ENCODE peak calls at places on chromosome 12, in six cellular contexts. One of them, this sample, is unnamed.

GRCh38 chr12:113591480-113591971 is 119.9 kb upstream of the LHX5 start:
- DNase-seq in HS-5: no peak
- DNase-seq in heart right ventricle: no peak
- DNase-seq in hippocampal formation: no peak
- DNase-seq in right lobe of liver: peak
- DNase-seq in posterior cingulate gyrus: no peak
- DNase-seq in this sample: peak

GRCh38 chr12:108806921-108807320 is 50.5 kb downstream of the SSH1 start:
- DNase-seq in hippocampal formation: no peak
- DNase-seq in right lobe of liver: no peak
- DNase-seq in HS-5: no peak
- DNase-seq in heart right ventricle: no peak
- DNase-seq in posterior cingulate gyrus: no peak
- DNase-seq in this sample: no peak

GRCh38 chr12:27901959-27902358 is 70.6 kb downstream of the PTHLH start:
- DNase-seq in HS-5: no peak
- DNase-seq in hippocampal formation: no peak
- DNase-seq in right lobe of liver: no peak
- DNase-seq in heart right ventricle: no peak
- DNase-seq in posterior cingulate gyrus: no peak
- DNase-seq in this sample: no peak

GRCh38 chr12:52495385-52495784 is 2.3 kb upstream of the KRT6A start:
- DNase-seq in hippocampal formation: no peak
- DNase-seq in heart right ventricle: no peak
- DNase-seq in HS-5: no peak
- DNase-seq in right lobe of liver: no peak
- DNase-seq in posterior cingulate gyrus: no peak
- DNase-seq in this sample: no peak

GRCh38 chr12:119075222-119075787 is 94.0 kb downstream of the SRRM4 start:
- DNase-seq in HS-5: no peak
- DNase-seq in right lobe of liver: no peak
- DNase-seq in hippocampal formation: no peak
- DNase-seq in heart right ventricle: no peak
- DNase-seq in posterior cingulate gyrus: no peak
- DNase-seq in this sample: no peak

GRCh38 chr12:116053479-116054195 is 223.9 kb downstream of the MED13L start:
- DNase-seq in heart right ventricle: peak
- DNase-seq in right lobe of liver: peak
- DNase-seq in posterior cingulate gyrus: no peak
- DNase-seq in HS-5: peak
- DNase-seq in hippocampal formation: peak
- DNase-seq in this sample: no peak

GRCh38 chr12:104738371-104738710 is 219.7 kb downstream of the SLC41A2 start:
- DNase-seq in posterior cingulate gyrus: no peak
- DNase-seq in heart right ventricle: no peak
- DNase-seq in right lobe of liver: no peak
- DNase-seq in HS-5: no peak
- DNase-seq in hippocampal formation: no peak
- DNase-seq in this sample: no peak

GRCh38 chr12:72136792-72137191 is 135.4 kb upstream of the TRHDE start:
- DNase-seq in hippocampal formation: no peak
- DNase-seq in right lobe of liver: no peak
- DNase-seq in posterior cingulate gyrus: no peak
- DNase-seq in heart right ventricle: no peak
- DNase-seq in HS-5: no peak
- DNase-seq in this sample: no peak

GRCh38 chr12:57368349-57369095 is 62.3 kb downstream of the R3HDM2 start:
- DNase-seq in heart right ventricle: no peak
- DNase-seq in posterior cingulate gyrus: no peak
- DNase-seq in hippocampal formation: no peak
- DNase-seq in right lobe of liver: no peak
- DNase-seq in HS-5: no peak
- DNase-seq in this sample: no peak

GRCh38 chr12:45725631-45726593 is 3.6 kb upstream of the ARID2 start:
- DNase-seq in HS-5: peak
- DNase-seq in hippocampal formation: peak
- DNase-seq in heart right ventricle: peak
- DNase-seq in posterior cingulate gyrus: peak
- DNase-seq in right lobe of liver: no peak
- DNase-seq in this sample: peak

GRCh38 chr12:104643093-104643646 is 186.4 kb downstream of the CHST11 start:
- DNase-seq in hippocampal formation: no peak
- DNase-seq in right lobe of liver: no peak
- DNase-seq in posterior cingulate gyrus: no peak
- DNase-seq in HS-5: no peak
- DNase-seq in heart right ventricle: no peak
- DNase-seq in this sample: peak

GRCh38 chr12:52515319-52515646 is 4.9 kb downstream of the KRT5 start:
- DNase-seq in heart right ventricle: no peak
- DNase-seq in HS-5: no peak
- DNase-seq in right lobe of liver: no peak
- DNase-seq in hippocampal formation: no peak
- DNase-seq in posterior cingulate gyrus: no peak
- DNase-seq in this sample: no peak

GRCh38 chr12:84767079-84767478 is 145.5 kb downstream of the SLC6A15 start:
- DNase-seq in heart right ventricle: no peak
- DNase-seq in right lobe of liver: no peak
- DNase-seq in posterior cingulate gyrus: no peak
- DNase-seq in hippocampal formation: no peak
- DNase-seq in HS-5: no peak
- DNase-seq in this sample: no peak

GRCh38 chr12:49902399-49903350 is 1.0 kb downstream of the FAIM2 start:
- DNase-seq in right lobe of liver: no peak
- DNase-seq in HS-5: no peak
- DNase-seq in hippocampal formation: peak
- DNase-seq in heart right ventricle: no peak
- DNase-seq in posterior cingulate gyrus: peak
- DNase-seq in this sample: no peak

GRCh38 chr12:25135531-25136154 is 59.3 kb downstream of the DNAI7 start:
- DNase-seq in right lobe of liver: no peak
- DNase-seq in HS-5: no peak
- DNase-seq in hippocampal formation: no peak
- DNase-seq in heart right ventricle: no peak
- DNase-seq in posterior cingulate gyrus: no peak
- DNase-seq in this sample: no peak

GRCh38 chr12:70351076-70351475 is 15.0 kb upstream of the KCNMB4 start:
- DNase-seq in heart right ventricle: no peak
- DNase-seq in hippocampal formation: no peak
- DNase-seq in posterior cingulate gyrus: no peak
- DNase-seq in right lobe of liver: no peak
- DNase-seq in HS-5: no peak
- DNase-seq in this sample: no peak

GRCh38 chr12:132397934-132398385 is 68.6 kb upstream of the GALNT9 start:
- DNase-seq in hippocampal formation: no peak
- DNase-seq in heart right ventricle: no peak
- DNase-seq in HS-5: no peak
- DNase-seq in posterior cingulate gyrus: no peak
- DNase-seq in right lobe of liver: no peak
- DNase-seq in this sample: no peak

GRCh38 chr12:110179291-110179690 is 55.1 kb downstream of the IFT81 start:
- DNase-seq in right lobe of liver: no peak
- DNase-seq in heart right ventricle: no peak
- DNase-seq in HS-5: peak
- DNase-seq in hippocampal formation: no peak
- DNase-seq in posterior cingulate gyrus: no peak
- DNase-seq in this sample: no peak

GRCh38 chr12:60210756-60211155 is 614.9 kb downstream of the SLC16A7 start:
- DNase-seq in posterior cingulate gyrus: no peak
- DNase-seq in hippocampal formation: no peak
- DNase-seq in right lobe of liver: no peak
- DNase-seq in HS-5: no peak
- DNase-seq in heart right ventricle: no peak
- DNase-seq in this sample: no peak

GRCh38 chr12:64390275-64390851 is at the start of gene C12orf56:
- DNase-seq in HS-5: no peak
- DNase-seq in right lobe of liver: no peak
- DNase-seq in heart right ventricle: no peak
- DNase-seq in hippocampal formation: no peak
- DNase-seq in posterior cingulate gyrus: no peak
- DNase-seq in this sample: no peak

GRCh38 chr12:49369723-49370145 is 2.5 kb downstream of the SPATS2 start:
- DNase-seq in right lobe of liver: no peak
- DNase-seq in posterior cingulate gyrus: no peak
- DNase-seq in HS-5: no peak
- DNase-seq in hippocampal formation: no peak
- DNase-seq in heart right ventricle: no peak
- DNase-seq in this sample: no peak

GRCh38 chr12:131827961-131828534 is at the start of gene MMP17:
- DNase-seq in posterior cingulate gyrus: peak
- DNase-seq in heart right ventricle: no peak
- DNase-seq in HS-5: no peak
- DNase-seq in right lobe of liver: no peak
- DNase-seq in hippocampal formation: peak
- DNase-seq in this sample: no peak

GRCh38 chr12:124498178-124498869 is 69.1 kb downstream of the NCOR2 start:
- DNase-seq in hippocampal formation: no peak
- DNase-seq in posterior cingulate gyrus: no peak
- DNase-seq in heart right ventricle: peak
- DNase-seq in right lobe of liver: no peak
- DNase-seq in HS-5: no peak
- DNase-seq in this sample: no peak

GRCh38 chr12:49636574-49636973 is 13.2 kb downstream of the PRPF40B start:
- DNase-seq in HS-5: no peak
- DNase-seq in posterior cingulate gyrus: no peak
- DNase-seq in hippocampal formation: no peak
- DNase-seq in heart right ventricle: no peak
- DNase-seq in right lobe of liver: no peak
- DNase-seq in this sample: no peak